ENCODE peak calls at places on chromosomes 16 and 17, in eight cellular contexts. X is bronchial epithelial cell, G is heart right ventricle, N is neural crest cell, I is EL, O is mesothelial cell of epicardium, U is Calu3, Y is progenitor cell of endocrine pancreas. C is an unnamed sample.

GRCh38 chr16:67283039-67283825 is 3.9 kb downstream of the PLEKHG4 start:
- DNase-seq in X (peak), G (no peak), N (no peak), I (peak), O (no peak), U (no peak), Y (no peak), C (no peak)

GRCh38 chr16:648071-648785 is 937 bp upstream of the WDR90 start:
- DNase-seq in X (peak), G (no peak), N (no peak), I (no peak), O (no peak), U (peak), Y (no peak), C (peak)

GRCh38 chr17:46128453-46128852 is 64.8 kb downstream of the KANSL1 start:
- DNase-seq in X (no peak), G (no peak), N (no peak), I (no peak), O (no peak), U (no peak), Y (no peak), C (no peak)

GRCh38 chr17:12231027-12231682 is 210.5 kb downstream of the MAP2K4 start:
- DNase-seq in X (peak), G (no peak), N (no peak), I (peak), O (no peak), U (no peak), Y (no peak), C (no peak)

GRCh38 chr16:79283578-79283977 is 317.0 kb downstream of the MAF start:
- DNase-seq in X (no peak), G (no peak), N (no peak), I (no peak), O (no peak), U (no peak), Y (no peak), C (peak)

GRCh38 chr17:3929181-3929580 is 12.9 kb upstream of the P2RX1 start:
- DNase-seq in X (no peak), G (no peak), N (no peak), I (no peak), O (no peak), U (no peak), Y (no peak), C (no peak)

GRCh38 chr17:57751971-57752905 is 7.1 kb upstream of the CCDC182 start:
- DNase-seq in X (no peak), G (no peak), N (no peak), I (no peak), O (no peak), U (no peak), Y (no peak), C (no peak)

GRCh38 chr16:55691771-55692170 is 36.0 kb downstream of the SLC6A2 start:
- DNase-seq in X (no peak), G (no peak), N (no peak), I (no peak), O (no peak), U (no peak), Y (no peak), C (no peak)

GRCh38 chr16:30741461-30741914 is 6.7 kb upstream of the PHKG2 start:
- DNase-seq in X (peak), G (no peak), N (no peak), I (peak), O (no peak), U (peak), Y (no peak), C (no peak)

GRCh38 chr16:6643083-6643686 is 689.5 kb upstream of the RBFOX1 start:
- DNase-seq in X (peak), G (peak), N (peak), I (peak), O (no peak), U (peak), Y (peak), C (peak)

GRCh38 chr17:65170839-65171238 is 33.7 kb downstream of the RGS9 start:
- DNase-seq in X (no peak), G (peak), N (no peak), I (no peak), O (no peak), U (no peak), Y (no peak), C (no peak)

GRCh38 chr17:41464682-41465081 is 2.5 kb downstream of the KRT32 start:
- DNase-seq in X (peak), G (peak), N (no peak), I (peak), O (no peak), U (peak), Y (no peak), C (no peak)

GRCh38 chr16:57976331-57976796 is 5.4 kb upstream of the CNGB1 start:
- DNase-seq in X (peak), G (no peak), N (no peak), I (no peak), O (no peak), U (no peak), Y (no peak), C (no peak)

GRCh38 chr17:60392845-60393702 is 1.1 kb upstream of the USP32 start:
- DNase-seq in X (peak), G (peak), N (peak), I (peak), O (no peak), U (peak), Y (no peak), C (peak)

GRCh38 chr17:73155410-73156165 is 9.2 kb upstream of the SSTR2 start:
- DNase-seq in X (no peak), G (no peak), N (no peak), I (no peak), O (no peak), U (no peak), Y (no peak), C (no peak)

GRCh38 chr16:75279277-75279676 is 27.9 kb upstream of the BCAR1 start:
- DNase-seq in X (no peak), G (no peak), N (no peak), I (no peak), O (no peak), U (no peak), Y (no peak), C (no peak)

GRCh38 chr17:14355556-14355955 is 54.7 kb downstream of the HS3ST3B1 start:
- DNase-seq in X (no peak), G (no peak), N (no peak), I (peak), O (no peak), U (no peak), Y (no peak), C (no peak)

GRCh38 chr17:58262149-58262548 is 18.6 kb downstream of the MPO start:
- DNase-seq in X (no peak), G (no peak), N (no peak), I (no peak), O (no peak), U (no peak), Y (no peak), C (no peak)

GRCh38 chr16:69938981-69939820 is 11.9 kb upstream of the CLEC18A start:
- DNase-seq in X (no peak), G (no peak), N (no peak), I (no peak), O (no peak), U (no peak), Y (no peak), C (no peak)

GRCh38 chr17:61248399-61248798 is 151.2 kb upstream of the TBX2 start:
- DNase-seq in X (no peak), G (no peak), N (no peak), I (peak), O (no peak), U (no peak), Y (no peak), C (peak)

GRCh38 chr16:30853758-30854157 is 40.1 kb downstream of the BCL7C start:
- DNase-seq in X (peak), G (no peak), N (no peak), I (peak), O (no peak), U (no peak), Y (no peak), C (no peak)

GRCh38 chr17:66549312-66549705 is 246.9 kb downstream of the PRKCA start:
- DNase-seq in X (no peak), G (no peak), N (no peak), I (peak), O (no peak), U (no peak), Y (no peak), C (no peak)

GRCh38 chr16:58102665-58103427 is 26.3 kb downstream of the CFAP20 start:
- DNase-seq in X (no peak), G (peak), N (peak), I (no peak), O (no peak), U (no peak), Y (no peak), C (no peak)

GRCh38 chr16:89565506-89566372 is 5.3 kb downstream of the RPL13 start:
- DNase-seq in X (peak), G (no peak), N (peak), I (peak), O (no peak), U (peak), Y (peak), C (peak)

GRCh38 chr16:49492896-49493620 is 119.5 kb downstream of the C16orf78 start:
- DNase-seq in X (no peak), G (no peak), N (no peak), I (no peak), O (no peak), U (no peak), Y (no peak), C (no peak)

GRCh38 chr16:50224297-50224696 is 42.1 kb upstream of the ADCY7 start:
- DNase-seq in X (no peak), G (no peak), N (no peak), I (peak), O (no peak), U (no peak), Y (no peak), C (no peak)

C was measured in MM.1S.